ENCODE peak calls at places on chromosomes 7 and 10, in four cellular contexts. V, W, H and K are unnamed samples.

GRCh38 chr10:17992266-17992665 is 40.5 kb downstream of the SLC39A12 start:
- DNase-seq in V (no peak), W (no peak), H (no peak), K (no peak)

GRCh38 chr10:124917939-124918830 is 23.7 kb upstream of the ZRANB1 start:
- DNase-seq in V (no peak), W (no peak), H (no peak), K (no peak)

GRCh38 chr10:7071421-7071820 is 339.4 kb downstream of the SFMBT2 start:
- DNase-seq in V (no peak), W (no peak), H (no peak), K (no peak)

GRCh38 chr7:43302211-43302711 is 189.8 kb downstream of the HECW1 start:
- DNase-seq in V (no peak), W (no peak), H (no peak), K (no peak)

GRCh38 chr7:48244902-48245301 is 73.6 kb downstream of the ABCA13 start:
- DNase-seq in V (no peak), W (no peak), H (no peak), K (no peak)

GRCh38 chr10:12262278-12262981 is 66.4 kb downstream of the CDC123 start:
- DNase-seq in V (no peak), W (no peak), H (no peak), K (peak; percentile 20)

GRCh38 chr10:70378122-70378521 is 4.3 kb downstream of the LRRC20 start:
- DNase-seq in V (peak; percentile 88), W (no peak), H (no peak), K (no peak)

GRCh38 chr7:134831862-134832261 is 52.4 kb downstream of the CALD1 start:
- DNase-seq in V (no peak), W (no peak), H (no peak), K (no peak)

GRCh38 chr10:8800426-8800825 is 745.9 kb downstream of the GATA3 start:
- DNase-seq in V (no peak), W (no peak), H (no peak), K (no peak)

GRCh38 chr7:138472292-138473079 is 12.4 kb downstream of the TRIM24 start:
- DNase-seq in V (no peak), W (no peak), H (no peak), K (no peak)
- TF ChIP-seq POLR2AphosphoS5 in V (no peak), W (no peak), H (no peak), K (no peak)

DNA sequence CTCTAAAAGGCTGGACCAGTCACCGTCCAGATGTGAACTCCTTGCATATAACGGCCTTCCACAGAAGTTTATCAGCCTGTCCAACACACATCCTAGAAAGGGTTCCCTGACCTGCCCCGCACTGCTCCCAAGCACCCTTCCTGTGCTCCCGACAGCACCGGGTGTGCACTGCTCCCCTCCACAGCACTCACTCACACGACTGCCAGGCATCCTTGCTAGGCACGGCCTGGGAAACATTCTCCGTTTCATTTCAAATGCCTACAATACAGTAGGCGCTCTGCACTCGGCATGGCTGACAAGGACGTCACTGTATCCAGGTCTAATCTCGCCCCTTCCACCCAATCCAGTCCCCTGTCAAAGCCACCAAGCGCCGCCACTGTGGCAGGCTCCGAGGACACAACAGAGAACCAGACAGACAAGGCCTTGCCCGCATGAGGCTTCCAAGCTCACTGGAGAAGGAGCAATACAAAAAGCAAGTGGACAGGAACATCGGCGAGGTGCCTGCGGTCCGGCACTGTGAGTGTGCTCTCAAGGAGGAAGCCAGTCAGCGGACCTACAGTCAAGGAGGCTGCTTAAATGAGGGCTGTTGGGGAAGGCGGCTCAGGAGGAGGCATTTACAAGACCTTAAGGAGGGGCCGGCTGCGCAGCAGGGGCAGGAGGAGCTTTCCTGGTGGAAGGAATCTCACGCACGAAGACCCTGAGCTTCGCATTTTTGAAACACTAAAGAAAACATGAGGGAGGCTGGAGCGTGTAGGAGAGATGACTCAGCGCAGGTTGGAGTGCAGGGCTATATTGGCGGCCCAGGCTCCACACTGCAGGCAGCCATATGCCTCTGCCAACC is 29.2 kb downstream of the GNA12 start:
- DNase-seq in V (no peak), W (peak; percentile 20), H (no peak), K (no peak)
- TF ChIP-seq POLR2A in V (no peak), W (no peak), H (no peak), K (no peak)

GRCh38 chr7:44887293-44887692 is 2.0 kb upstream of the PURB start:
- DNase-seq in V (no peak), W (no peak), H (no peak), K (no peak)

GRCh38 chr7:44885394-44886317 is at the start of gene PURB:
- DNase-seq in V (peak; percentile 84), W (peak; percentile 96), H (peak; percentile 80), K (peak; percentile 98)

GRCh38 chr7:44882899-44883298 is 2.4 kb downstream of the PURB start:
- DNase-seq in V (no peak), W (no peak), H (no peak), K (no peak)

GRCh38 chr7:44883961-44884360 is 1.4 kb downstream of the PURB start:
- DNase-seq in V (no peak), W (no peak), H (no peak), K (no peak)

GRCh38 chr7:44884553-44885393 is 557 bp downstream of the PURB start:
- DNase-seq in V (no peak), W (peak; percentile 55), H (no peak), K (peak; percentile 93)
- TF ChIP-seq POLR2AphosphoS5 in V (no peak), W (peak; percentile 53), H (no peak), K (peak; percentile 66)

GRCh38 chr7:44622342-44623151 is 16.1 kb downstream of the OGDH start:
- DNase-seq in V (no peak), W (no peak), H (no peak), K (no peak)
- TF ChIP-seq POLR2A in V (no peak), W (no peak), H (no peak), K (no peak)

GRCh38 chr7:115226410-115226809 is 304.5 kb downstream of the MDFIC start:
- DNase-seq in V (no peak), W (no peak), H (no peak), K (no peak)
- TF ChIP-seq POLR2AphosphoS5 in V (no peak), W (no peak), H (no peak), K (no peak)

GRCh38 chr7:114922652-114923402 is 933 bp downstream of the MDFIC start:
- DNase-seq in V (no peak), W (peak; percentile 31), H (peak; percentile 19), K (peak; percentile 90)
- TF ChIP-seq POLR2A in V (no peak), W (no peak), H (peak; percentile 18), K (no peak)

GRCh38 chr10:24723788-24724380 is at the start of gene ARHGAP21:
- DNase-seq in V (no peak), W (peak; percentile 71), H (peak; percentile 39), K (peak; percentile 89)
- TF ChIP-seq POLR2AphosphoS5 in V (no peak), W (peak; percentile 30), H (no peak), K (peak; percentile 57)

DNA sequence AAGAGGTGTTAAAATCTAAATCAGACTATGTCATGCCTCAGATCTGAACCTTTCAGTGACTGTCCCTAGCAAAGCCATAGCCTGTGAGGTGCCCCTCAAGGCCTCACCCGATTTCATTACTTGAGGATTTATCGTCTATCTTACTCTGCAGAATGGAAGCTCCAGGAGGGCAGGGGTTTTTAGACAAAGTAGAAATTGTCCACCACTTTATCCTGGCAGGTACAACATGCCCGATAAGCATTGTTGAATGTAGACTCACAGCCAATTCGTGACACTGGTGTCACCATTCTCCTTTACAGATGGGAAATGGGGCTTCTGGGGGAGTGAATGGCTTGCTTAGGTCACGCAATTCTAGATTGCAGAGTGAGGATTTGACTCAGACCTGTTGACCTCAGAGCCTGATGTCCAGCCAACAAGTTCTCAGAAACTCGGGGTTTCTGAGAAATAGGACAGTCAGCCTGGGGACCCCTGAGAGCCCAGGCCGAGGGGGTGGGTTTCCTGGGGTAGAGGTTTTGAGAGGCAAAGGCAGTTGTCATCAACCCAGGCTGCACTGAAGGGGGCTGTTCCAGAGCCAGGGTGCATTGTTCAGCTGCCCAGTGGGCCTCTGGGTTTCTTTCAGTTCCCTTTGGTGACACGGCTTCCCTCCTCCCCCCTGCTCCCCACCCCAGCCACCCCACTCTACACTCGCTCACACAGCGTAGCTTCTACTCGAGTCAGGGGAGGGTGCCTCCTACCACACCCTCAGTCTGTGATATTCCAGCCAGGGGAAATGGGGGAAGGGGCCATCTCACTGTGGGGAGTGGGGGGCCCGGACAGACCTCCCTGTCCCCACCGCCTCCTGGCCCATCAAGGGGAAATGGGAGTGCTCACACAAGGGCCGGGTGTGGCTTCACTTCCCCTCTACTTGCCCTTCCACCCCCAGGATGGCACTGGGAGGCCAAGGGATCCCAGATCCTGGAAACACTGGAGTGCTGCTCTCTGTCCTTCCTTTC is 3.1 kb upstream of the IRF5 start:
- DNase-seq in V (no peak), W (no peak), H (no peak), K (no peak)
- TF ChIP-seq POLR2A in V (no peak), W (no peak), H (peak; percentile 41), K (no peak)